ENCODE peak calls at places on chromosomes 2 and 18, in four cellular contexts. A, J, R and U are unnamed samples.

GRCh38 chr2:98464772-98465310 is 20.2 kb downstream of the INPP4A start:
- DNase-seq in A (no peak), J (no peak), R (no peak), U (no peak)

GRCh38 chr18:43271593-43272432 is 5.5 kb downstream of the SYT4 start:
- DNase-seq in A (no peak), J (no peak), R (no peak), U (peak)

GRCh38 chr2:220499281-220499680 is 871.9 kb downstream of the SLC4A3 start:
- DNase-seq in A (no peak), J (peak), R (no peak), U (peak)

GRCh38 chr2:38835015-38835601 is 40.6 kb downstream of the DHX57 start:
- DNase-seq in A (no peak), J (no peak), R (no peak), U (peak)

GRCh38 chr2:163343316-163343715 is 392.5 kb downstream of the FIGN start:
- DNase-seq in A (no peak), J (no peak), R (no peak), U (peak)

GRCh38 chr2:68714866-68715265 is 19.7 kb upstream of the ARHGAP25 start:
- DNase-seq in A (no peak), J (no peak), R (no peak), U (no peak)

GRCh38 chr2:1617425-1618021 is 126.8 kb downstream of the PXDN start:
- DNase-seq in A (no peak), J (no peak), R (no peak), U (peak)

GRCh38 chr2:223046470-223047053 is 5.4 kb upstream of the KCNE4 start:
- DNase-seq in A (no peak), J (no peak), R (no peak), U (no peak)

GRCh38 chr2:69994166-69994565 is 32.7 kb upstream of the ASPRV1 start:
- DNase-seq in A (no peak), J (no peak), R (no peak), U (no peak)

GRCh38 chr2:185484601-185485000 is 254.0 kb upstream of the FSIP2 start:
- DNase-seq in A (no peak), J (no peak), R (no peak), U (peak)

GRCh38 chr2:62956646-62957045 is 94.0 kb upstream of the OTX1 start:
- DNase-seq in A (no peak), J (no peak), R (no peak), U (peak)

GRCh38 chr2:233974530-233975071 is 57.4 kb downstream of the TRPM8 start:
- DNase-seq in A (no peak), J (peak), R (no peak), U (peak)

GRCh38 chr2:187865025-187865424 is 310.8 kb upstream of the TFPI start:
- DNase-seq in A (no peak), J (no peak), R (no peak), U (no peak)

GRCh38 chr18:54154231-54154630 is 70.2 kb downstream of the MBD2 start:
- DNase-seq in A (no peak), J (no peak), R (no peak), U (no peak)

GRCh38 chr2:11974573-11974972 is 228.1 kb downstream of the LPIN1 start:
- DNase-seq in A (no peak), J (no peak), R (no peak), U (no peak)

GRCh38 chr2:144324446-144325045 is 195.4 kb downstream of the ZEB2 start:
- DNase-seq in A (no peak), J (no peak), R (no peak), U (no peak)

GRCh38 chr18:76668546-76668945 is 153.8 kb upstream of the ZNF236 start:
- DNase-seq in A (no peak), J (no peak), R (no peak), U (no peak)

GRCh38 chr18:58161659-58162058 is 117.6 kb downstream of the NEDD4L start:
- DNase-seq in A (no peak), J (no peak), R (no peak), U (peak)

GRCh38 chr2:215826838-215827441 is 186.4 kb downstream of the MREG start:
- DNase-seq in A (no peak), J (peak), R (no peak), U (no peak)

GRCh38 chr18:10524507-10525425 is 1.1 kb upstream of the NAPG start:
- DNase-seq in A (no peak), J (no peak), R (no peak), U (peak)

GRCh38 chr2:3265471-3265870 is 112.1 kb downstream of the EIPR1 start:
- DNase-seq in A (no peak), J (no peak), R (no peak), U (no peak)

GRCh38 chr2:31675485-31675901 is 94.8 kb upstream of the SRD5A2 start:
- DNase-seq in A (no peak), J (no peak), R (no peak), U (no peak)

GRCh38 chr18:68725341-68725740 is 10.4 kb upstream of the TMX3 start:
- DNase-seq in A (no peak), J (no peak), R (no peak), U (no peak)

GRCh38 chr18:49612515-49613033 is 50.7 kb downstream of the LIPG start:
- DNase-seq in A (no peak), J (no peak), R (no peak), U (no peak)

GRCh38 chr2:9639000-9639602 is 8.3 kb upstream of the YWHAQ start:
- DNase-seq in A (no peak), J (peak), R (no peak), U (no peak)

GRCh38 chr2:63673865-63674533 is 85.2 kb downstream of the MDH1 start:
- DNase-seq in A (no peak), J (no peak), R (no peak), U (no peak)

GRCh38 chr2:213934560-213934959 is 476.3 kb upstream of the VWC2L start:
- DNase-seq in A (no peak), J (peak), R (no peak), U (peak)

GRCh38 chr2:162368494-162368893 is 24.6 kb downstream of the GCA start:
- DNase-seq in A (no peak), J (no peak), R (no peak), U (no peak)

GRCh38 chr2:31440764-31441163 is 26.2 kb upstream of the XDH start:
- DNase-seq in A (no peak), J (no peak), R (no peak), U (no peak)

GRCh38 chr2:232534940-232535735 is 4.4 kb upstream of the CHRNG start:
- DNase-seq in A (peak), J (no peak), R (no peak), U (no peak)

GRCh38 chr2:127165539-127165935 is 54.6 kb downstream of the CYP27C1 start:
- DNase-seq in A (no peak), J (no peak), R (no peak), U (no peak)

GRCh38 chr2:182767578-182767977 is 51.5 kb downstream of the DNAJC10 start:
- DNase-seq in A (no peak), J (peak), R (no peak), U (peak)

GRCh38 chr2:88227446-88227845 is 57.3 kb downstream of the THNSL2 start:
- DNase-seq in A (no peak), J (no peak), R (no peak), U (peak)

GRCh38 chr18:62434798-62435197 is 88.0 kb upstream of the ZCCHC2 start:
- DNase-seq in A (no peak), J (no peak), R (no peak), U (no peak)

GRCh38 chr2:43233218-43234212 is 7.1 kb upstream of the ZFP36L2 start:
- DNase-seq in A (peak), J (no peak), R (no peak), U (no peak)

GRCh38 chr2:205982776-205983327 is 103.1 kb downstream of the INO80D start:
- DNase-seq in A (no peak), J (no peak), R (no peak), U (no peak)

GRCh38 chr2:46876741-46877384 is 38.7 kb downstream of the MCFD2 start:
- DNase-seq in A (peak), J (peak), R (no peak), U (peak)

GRCh38 chr2:115303-115702 is 69.0 kb upstream of the FAM110C start:
- DNase-seq in A (no peak), J (no peak), R (no peak), U (no peak)